ENCODE peak calls at places on chromosomes 3 and 15, in seven cellular contexts. T is WTC11, D is GDM1, B is LoVo, A is progenitor cell of endocrine pancreas, S is NCI-H510A treated with DMSO at 0.1 percent for 48 hours, J is tibial artery. C is an unnamed sample.
A peak's percentile ranks its signal among the peaks of the same experiment; 100 is the strongest.

GRCh38 chr3:25427155-25428002 is 684 bp upstream of the RARB start:
- DNase-seq in J (no peak), A (no peak), S (no peak), T (no peak), D (no peak), B (no peak), C (no peak)

GRCh38 chr3:10957976-10958749 is 34.4 kb upstream of the SLC6A1 start:
- DNase-seq in B (peak; percentile 56), D (no peak), J (no peak), A (no peak), T (no peak), S (peak; percentile 26), C (no peak)

GRCh38 chr15:81749667-81750360 is 296.0 kb downstream of the MEX3B start:
- DNase-seq in S (peak; percentile 2), B (no peak), A (no peak), T (no peak), J (no peak), D (peak; percentile 6), C (no peak)

GRCh38 chr3:10623578-10624275 is 118.3 kb upstream of the ATP2B2 start:
- DNase-seq in B (no peak), D (no peak), J (peak; percentile 9), A (no peak), S (no peak), T (no peak), C (no peak)

GRCh38 chr15:91055548-91056331 is 33.3 kb upstream of the VPS33B start:
- DNase-seq in S (peak; percentile 73), B (peak; percentile 81), D (peak; percentile 42), T (peak; percentile 74), A (peak; percentile 43), J (no peak), C (no peak)

GRCh38 chr15:66650433-66650832 is 51.6 kb upstream of the SMAD6 start:
- DNase-seq in T (no peak), S (no peak), A (no peak), J (peak; percentile 79), B (no peak), D (no peak), C (no peak)

GRCh38 chr15:79168922-79169322 is 78.3 kb upstream of the RASGRF1 start:
- DNase-seq in A (peak; percentile 35), S (peak; percentile 35), T (peak; percentile 57), B (peak; percentile 23), J (no peak), D (no peak), C (no peak)

GRCh38 chr15:25247418-25248030 is 191.3 kb downstream of the UBE3A start:
- DNase-seq in D (no peak), S (no peak), A (no peak), J (peak; percentile 33), B (no peak), T (peak; percentile 2), C (peak; percentile 11)

GRCh38 chr3:183541738-183542137 is 13.8 kb downstream of the KLHL6 start:
- DNase-seq in S (no peak), D (peak; percentile 18), A (no peak), T (no peak), J (no peak), B (no peak), C (no peak)

C was measured in omental fat pad.